ENCODE peak calls at places on chromosome 3, in four cellular contexts. N, S, L and V are unnamed samples.

GRCh38 chr3:107064445-107065060 is 312.7 kb upstream of the CCDC54 start:
- DNase-seq in N (peak; percentile 74), S (peak; percentile 53), L (peak; percentile 87), V (peak; percentile 89)

GRCh38 chr3:138092023-138092422 is 23.4 kb downstream of the DZIP1L start:
- DNase-seq in N (no peak), S (no peak), L (peak; percentile 62), V (peak; percentile 63)

GRCh38 chr3:17972476-17972875 is 230.0 kb upstream of the TBC1D5 start:
- DNase-seq in N (no peak), S (no peak), L (no peak), V (no peak)

GRCh38 chr3:121490161-121490560 is 55.6 kb downstream of the POLQ start:
- DNase-seq in N (no peak), S (no peak), L (no peak), V (no peak)

GRCh38 chr3:127667119-127667681 is 5.6 kb upstream of the ABTB1 start:
- DNase-seq in N (no peak), S (no peak), L (no peak), V (no peak)

GRCh38 chr3:89173546-89173945 is 66.1 kb downstream of the EPHA3 start:
- DNase-seq in N (no peak), S (no peak), L (peak; percentile 27), V (no peak)

GRCh38 chr3:41986566-41986965 is 24.7 kb upstream of the ULK4 start:
- DNase-seq in N (no peak), S (no peak), L (no peak), V (no peak)

GRCh38 chr3:137013955-137014688 is 56.3 kb downstream of the IL20RB start:
- DNase-seq in N (peak; percentile 95), S (peak; percentile 86), L (peak; percentile 88), V (peak; percentile 94)

GRCh38 chr3:112765531-112765930 is 81.1 kb downstream of the CD200R1L start:
- DNase-seq in N (no peak), S (no peak), L (no peak), V (no peak)

GRCh38 chr3:18919158-18919557 is 229.2 kb upstream of the KCNH8 start:
- DNase-seq in N (no peak), S (no peak), L (no peak), V (no peak)

GRCh38 chr3:11600501-11601282 is 43.0 kb downstream of the VGLL4 start:
- DNase-seq in N (peak; percentile 94), S (peak; percentile 63), L (peak; percentile 99), V (peak; percentile 99)

GRCh38 chr3:62678841-62679240 is 196.4 kb downstream of the CADPS start:
- DNase-seq in N (no peak), S (no peak), L (no peak), V (no peak)

GRCh38 chr3:195032955-195033354 is 238.0 kb downstream of the XXYLT1 start:
- DNase-seq in N (no peak), S (no peak), L (no peak), V (no peak)

GRCh38 chr3:123067689-123068226 is 933 bp downstream of the PDIA5 start:
- DNase-seq in N (no peak), S (no peak), L (no peak), V (no peak)

GRCh38 chr3:48024401-48024800 is 8.2 kb upstream of the MAP4 start:
- DNase-seq in N (no peak), S (no peak), L (no peak), V (no peak)

DNA sequence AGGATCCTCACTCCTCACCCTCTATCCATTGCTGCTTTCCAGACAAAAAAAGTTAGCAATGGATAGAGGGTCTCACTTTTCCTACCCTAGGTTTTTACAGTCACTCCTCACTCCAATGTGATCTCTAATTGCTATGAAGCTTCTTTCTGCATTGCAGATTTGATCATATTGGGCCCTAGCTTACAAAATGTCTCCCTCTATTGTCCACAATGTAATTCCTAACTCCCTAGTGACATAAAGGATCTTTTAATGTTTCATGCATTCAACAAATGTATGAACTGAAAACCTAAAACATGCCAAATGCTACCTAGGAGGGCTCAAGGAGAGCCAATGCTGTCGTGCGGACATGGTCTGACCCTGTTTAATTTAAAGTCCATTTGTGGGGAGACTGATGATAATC is 234.8 kb downstream of the CADM2 start:
- DNase-seq in N (no peak), S (no peak), L (no peak), V (no peak)
- TF ChIP-seq CTCF in N (no peak), S (no peak), L (no peak), V (no peak)

GRCh38 chr3:190340071-190340470 is 17.8 kb upstream of the CLDN1 start:
- DNase-seq in N (no peak), S (no peak), L (no peak), V (no peak)

GRCh38 chr3:190336516-190337189 is 14.4 kb upstream of the CLDN1 start:
- DNase-seq in N (no peak), S (no peak), L (no peak), V (no peak)

GRCh38 chr3:190338717-190339116 is 16.5 kb upstream of the CLDN1 start:
- DNase-seq in N (no peak), S (no peak), L (no peak), V (no peak)

GRCh38 chr3:190333961-190334360 is 11.7 kb upstream of the CLDN1 start:
- DNase-seq in N (no peak), S (no peak), L (no peak), V (no peak)

GRCh38 chr3:190339130-190339529 is 16.9 kb upstream of the CLDN1 start:
- DNase-seq in N (no peak), S (no peak), L (peak; percentile 18), V (peak; percentile 41)
- TF ChIP-seq CTCF in N (no peak), S (no peak), L (peak; percentile 15), V (peak; percentile 29)

DNA sequence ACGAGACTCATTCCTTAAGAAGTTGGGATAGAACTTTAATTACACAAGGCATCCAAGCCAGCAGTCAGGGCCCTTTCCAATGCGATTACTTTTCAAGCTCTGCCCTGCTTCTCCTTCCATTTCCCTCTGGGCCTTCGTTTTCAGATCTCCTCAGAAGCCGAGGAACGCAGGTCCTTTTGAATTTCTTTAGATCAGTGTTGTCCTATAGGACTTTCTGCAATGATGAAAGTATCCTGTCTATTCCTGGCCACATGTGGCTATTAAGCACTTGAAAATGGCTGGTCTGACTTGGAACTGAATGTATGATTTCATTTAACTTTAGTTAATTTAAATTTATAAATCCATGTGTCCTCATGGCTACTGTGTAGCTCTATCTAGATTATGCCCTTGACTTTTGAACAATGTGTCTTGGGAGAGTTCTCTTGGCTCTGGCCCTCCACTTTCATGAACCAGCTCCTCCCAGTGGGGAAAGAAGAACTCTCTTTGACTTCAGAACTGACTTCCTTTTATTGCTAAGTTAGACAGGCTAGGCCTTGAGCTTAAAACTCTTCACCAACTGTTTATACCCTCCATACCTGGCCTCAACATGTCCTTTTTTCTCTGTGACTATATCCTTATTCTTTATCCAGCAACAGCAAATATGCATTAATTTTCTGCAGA is 22.7 kb downstream of the TGFBR2 start:
- DNase-seq in N (no peak), S (no peak), L (no peak), V (peak; percentile 53)
- TF ChIP-seq CTCF in N (peak; percentile 11), S (no peak), L (peak; percentile 19), V (peak; percentile 42)

DNA sequence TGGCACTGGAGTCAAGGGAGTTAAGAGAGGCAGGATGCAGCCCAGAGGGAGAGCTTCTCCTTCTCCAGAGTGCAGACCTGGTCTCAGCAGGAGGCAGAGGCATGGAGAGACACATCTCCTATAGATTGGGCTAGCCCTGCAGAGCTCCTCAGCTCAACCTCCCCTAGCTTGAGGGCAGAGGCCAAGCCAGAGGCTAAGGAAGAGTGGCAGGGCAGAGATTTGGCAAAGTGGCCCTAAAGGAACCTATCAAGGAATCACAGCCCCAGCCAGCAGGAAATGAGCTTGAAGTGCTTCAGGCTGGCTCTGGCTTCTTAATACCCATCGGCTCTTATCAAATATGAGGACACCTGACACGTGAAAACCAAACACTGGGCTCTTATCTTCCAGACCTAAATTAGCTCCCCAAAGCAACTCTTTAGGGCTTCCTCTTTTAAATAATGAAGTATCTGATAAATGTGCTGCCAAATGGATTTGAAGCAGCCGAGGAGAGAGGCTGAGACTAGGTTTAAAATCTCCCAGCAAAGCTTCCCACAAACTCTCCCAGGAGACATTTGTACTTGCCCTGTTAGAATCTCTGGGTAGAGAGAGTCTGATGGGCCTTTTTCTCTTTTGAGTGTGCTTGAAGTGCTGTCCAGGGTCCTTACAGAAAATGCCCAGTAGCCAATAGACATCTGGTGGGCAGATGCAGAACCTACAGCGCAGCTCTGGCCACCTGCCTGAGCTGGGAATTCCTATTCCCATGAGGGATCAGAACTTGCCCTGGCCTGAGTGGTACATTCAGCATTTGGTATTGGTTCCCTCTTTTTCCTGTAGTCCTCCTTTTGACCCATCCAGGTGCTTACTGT is 271.4 kb downstream of the CLSTN2 start:
- DNase-seq in N (no peak), S (no peak), L (peak; percentile 49), V (peak; percentile 31)
- TF ChIP-seq CTCF in N (no peak), S (peak; percentile 8), L (peak; percentile 39), V (peak; percentile 4)

GRCh38 chr3:55935241-55935640 is 448.1 kb upstream of the WNT5A start:
- DNase-seq in N (no peak), S (no peak), L (peak; percentile 12), V (no peak)

GRCh38 chr3:55936549-55937052 is 449.5 kb upstream of the WNT5A start:
- DNase-seq in N (no peak), S (no peak), L (no peak), V (no peak)

GRCh38 chr3:55939287-55939686 is 452.2 kb upstream of the WNT5A start:
- DNase-seq in N (no peak), S (no peak), L (no peak), V (no peak)

DNA sequence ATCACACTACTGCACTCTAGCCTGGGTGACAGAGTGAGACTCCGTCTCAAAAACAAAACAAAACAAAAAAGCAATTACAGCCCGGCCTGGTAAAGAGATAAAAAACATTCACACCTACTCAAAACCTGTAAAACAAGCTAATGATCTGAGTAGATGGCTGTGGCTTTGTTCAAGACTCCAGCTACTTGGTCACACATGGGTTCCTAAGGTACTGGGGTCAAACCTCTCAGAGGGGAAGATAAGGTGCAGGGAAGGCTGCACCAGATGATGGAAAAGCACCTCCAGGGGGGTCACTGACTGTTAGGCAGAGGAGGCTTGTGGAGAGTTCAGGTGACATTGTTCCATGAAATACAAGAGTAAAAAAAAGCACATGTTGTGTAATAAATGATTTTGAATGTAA is 450.2 kb upstream of the WNT5A start:
- DNase-seq in N (no peak), S (no peak), L (no peak), V (no peak)
- TF ChIP-seq CTCF in N (no peak), S (no peak), L (no peak), V (no peak)

DNA sequence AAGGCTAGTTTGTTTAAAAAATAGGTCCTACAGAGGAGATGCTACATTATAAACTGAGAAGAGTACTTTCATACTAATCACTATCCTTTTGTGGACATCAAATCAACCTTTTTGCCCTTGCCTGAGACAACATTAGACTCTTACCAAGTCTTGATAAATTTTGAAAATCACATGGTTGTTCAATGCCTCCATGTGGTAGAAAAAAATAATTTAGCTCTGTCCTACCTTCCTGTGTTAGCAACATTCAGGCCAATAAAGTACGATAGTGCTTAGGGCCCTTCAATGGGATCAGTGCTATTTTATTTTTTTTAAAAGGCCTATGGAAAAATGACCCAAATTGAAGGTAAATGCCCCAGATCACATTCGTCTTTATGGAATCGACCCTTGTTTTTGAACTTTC is 5.0 kb upstream of the UBE2E1 start:
- DNase-seq in N (no peak), S (no peak), L (peak; percentile 33), V (peak; percentile 56)
- TF ChIP-seq CTCF in N (no peak), S (peak; percentile 25), L (peak; percentile 23), V (peak; percentile 30)

GRCh38 chr3:73694988-73695757 is 70.4 kb upstream of the PDZRN3 start:
- DNase-seq in N (no peak), S (no peak), L (no peak), V (no peak)

GRCh38 chr3:73697020-73697419 is 72.3 kb upstream of the PDZRN3 start:
- DNase-seq in N (no peak), S (no peak), L (no peak), V (no peak)

GRCh38 chr3:73695841-73696240 is 71.1 kb upstream of the PDZRN3 start:
- DNase-seq in N (no peak), S (no peak), L (no peak), V (no peak)
- TF ChIP-seq CTCF in N (no peak), S (no peak), L (no peak), V (no peak)